ENCODE peak calls at places on chromosomes 3 and 15, in six cellular contexts. One of them, this sample, is unnamed.

GRCh38 chr15:62782100-62782791 is 260.3 kb upstream of the TPM1 start:
- DNase-seq in mammary epithelial cell: peak
- DNase-seq in prostate gland: peak
- DNase-seq in progenitor cell of endocrine pancreas: peak
- DNase-seq in OCI-LY7: peak
- DNase-seq in psoas muscle: peak
- DNase-seq in this sample: peak

GRCh38 chr3:170500462-170500861 is 81.8 kb downstream of the CLDN11 start:
- DNase-seq in mammary epithelial cell: no peak
- DNase-seq in progenitor cell of endocrine pancreas: no peak
- DNase-seq in prostate gland: no peak
- DNase-seq in OCI-LY7: no peak
- DNase-seq in psoas muscle: no peak
- DNase-seq in this sample: no peak

GRCh38 chr3:44125882-44126281 is 115.8 kb upstream of the TOPAZ1 start:
- DNase-seq in progenitor cell of endocrine pancreas: no peak
- DNase-seq in prostate gland: no peak
- DNase-seq in OCI-LY7: no peak
- DNase-seq in mammary epithelial cell: no peak
- DNase-seq in psoas muscle: no peak
- DNase-seq in this sample: no peak

GRCh38 chr15:79089890-79090486 is 592 bp downstream of the RASGRF1 start:
- DNase-seq in prostate gland: no peak
- DNase-seq in mammary epithelial cell: peak
- DNase-seq in progenitor cell of endocrine pancreas: no peak
- DNase-seq in psoas muscle: no peak
- DNase-seq in OCI-LY7: no peak
- DNase-seq in this sample: no peak

GRCh38 chr3:41630017-41630416 is 331.9 kb downstream of the ULK4 start:
- DNase-seq in prostate gland: no peak
- DNase-seq in psoas muscle: no peak
- DNase-seq in mammary epithelial cell: no peak
- DNase-seq in OCI-LY7: no peak
- DNase-seq in progenitor cell of endocrine pancreas: no peak
- DNase-seq in this sample: no peak

GRCh38 chr3:128971421-128971820 is 22.5 kb downstream of the CFAP92 start:
- DNase-seq in psoas muscle: peak
- DNase-seq in mammary epithelial cell: no peak
- DNase-seq in OCI-LY7: no peak
- DNase-seq in progenitor cell of endocrine pancreas: no peak
- DNase-seq in prostate gland: no peak
- DNase-seq in this sample: no peak

GRCh38 chr15:74302821-74303359 is 64.6 kb downstream of the CYP11A1 start:
- DNase-seq in prostate gland: no peak
- DNase-seq in OCI-LY7: peak
- DNase-seq in progenitor cell of endocrine pancreas: peak
- DNase-seq in psoas muscle: no peak
- DNase-seq in mammary epithelial cell: peak
- DNase-seq in this sample: peak

GRCh38 chr3:129506272-129506742 is 22.1 kb upstream of the RHO start:
- DNase-seq in OCI-LY7: no peak
- DNase-seq in prostate gland: no peak
- DNase-seq in psoas muscle: no peak
- DNase-seq in mammary epithelial cell: no peak
- DNase-seq in progenitor cell of endocrine pancreas: no peak
- DNase-seq in this sample: peak

GRCh38 chr15:59313703-59314332 is 58.9 kb downstream of the MYO1E start:
- DNase-seq in mammary epithelial cell: peak
- DNase-seq in OCI-LY7: no peak
- DNase-seq in prostate gland: peak
- DNase-seq in progenitor cell of endocrine pancreas: no peak
- DNase-seq in psoas muscle: peak
- DNase-seq in this sample: peak

GRCh38 chr3:49006591-49007067 is 562 bp upstream of the WDR6 start:
- DNase-seq in mammary epithelial cell: no peak
- DNase-seq in psoas muscle: peak
- DNase-seq in prostate gland: no peak
- DNase-seq in progenitor cell of endocrine pancreas: no peak
- DNase-seq in OCI-LY7: no peak
- DNase-seq in this sample: no peak

GRCh38 chr3:113551821-113552220 is 19.5 kb downstream of the SIDT1 start:
- DNase-seq in OCI-LY7: no peak
- DNase-seq in psoas muscle: no peak
- DNase-seq in mammary epithelial cell: no peak
- DNase-seq in progenitor cell of endocrine pancreas: no peak
- DNase-seq in prostate gland: peak
- DNase-seq in this sample: no peak

GRCh38 chr3:161212892-161213291 is 8.2 kb upstream of the NMD3 start:
- DNase-seq in psoas muscle: no peak
- DNase-seq in prostate gland: no peak
- DNase-seq in mammary epithelial cell: no peak
- DNase-seq in progenitor cell of endocrine pancreas: no peak
- DNase-seq in OCI-LY7: no peak
- DNase-seq in this sample: no peak

GRCh38 chr3:155598671-155599070 is 146.2 kb downstream of the PLCH1 start:
- DNase-seq in mammary epithelial cell: no peak
- DNase-seq in OCI-LY7: no peak
- DNase-seq in psoas muscle: no peak
- DNase-seq in progenitor cell of endocrine pancreas: no peak
- DNase-seq in prostate gland: no peak
- DNase-seq in this sample: no peak

GRCh38 chr3:183895296-183895695 is 10.6 kb upstream of the PARL start:
- DNase-seq in mammary epithelial cell: peak
- DNase-seq in psoas muscle: no peak
- DNase-seq in OCI-LY7: peak
- DNase-seq in prostate gland: peak
- DNase-seq in progenitor cell of endocrine pancreas: no peak
- DNase-seq in this sample: no peak

DNA sequence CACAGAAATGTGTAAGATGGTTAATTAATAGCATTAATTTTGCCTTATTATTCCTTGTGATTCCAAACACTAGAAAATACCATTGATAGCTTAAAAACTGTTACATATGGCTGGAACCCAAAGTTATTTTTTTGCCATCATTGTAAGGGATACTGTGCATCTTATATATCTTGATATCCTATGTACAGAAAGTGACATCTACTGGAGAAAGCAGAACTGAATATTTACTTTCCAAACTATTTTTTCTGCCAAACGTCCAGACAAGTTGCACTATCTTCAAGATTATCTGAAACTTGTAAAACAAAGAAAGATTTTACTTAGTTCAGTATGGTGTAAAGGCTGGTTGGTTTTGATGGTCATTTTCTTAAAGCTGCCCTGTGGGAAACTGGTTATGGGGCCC is 33.3 kb upstream of the MEIS2 start:
- DNase-seq in OCI-LY7: peak
- DNase-seq in mammary epithelial cell: peak
- DNase-seq in progenitor cell of endocrine pancreas: no peak
- DNase-seq in prostate gland: no peak
- DNase-seq in psoas muscle: no peak
- DNase-seq in this sample: no peak
- TF ChIP-seq CTCF in OCI-LY7: peak
- TF ChIP-seq CTCF in mammary epithelial cell: peak
- TF ChIP-seq CTCF in progenitor cell of endocrine pancreas: no peak
- TF ChIP-seq CTCF in prostate gland: peak
- TF ChIP-seq CTCF in psoas muscle: no peak
- TF ChIP-seq CTCF in this sample: peak

DNA sequence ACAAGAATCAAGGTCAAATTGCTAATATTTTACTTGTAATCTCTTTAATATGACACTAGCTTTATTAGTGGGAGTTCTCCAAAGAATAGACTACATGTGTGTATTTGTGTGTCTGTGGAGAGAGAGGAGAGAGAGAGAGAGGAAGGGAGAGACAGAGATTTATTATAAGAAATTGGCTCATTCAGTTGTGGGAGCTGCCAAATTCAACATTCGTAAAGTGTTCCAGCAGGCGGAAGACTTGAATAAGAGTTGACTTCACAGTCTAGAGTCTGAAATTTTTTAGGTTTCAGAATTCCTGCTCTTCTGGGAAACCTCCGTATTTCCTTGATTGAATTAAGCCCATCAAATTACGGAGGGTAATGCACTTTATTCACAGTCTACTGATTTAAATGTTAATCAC is 4.7 kb upstream of the CLDN1 start:
- DNase-seq in OCI-LY7: no peak
- DNase-seq in progenitor cell of endocrine pancreas: no peak
- DNase-seq in prostate gland: peak
- DNase-seq in psoas muscle: no peak
- DNase-seq in mammary epithelial cell: no peak
- DNase-seq in this sample: no peak
- TF ChIP-seq CTCF in OCI-LY7: no peak
- TF ChIP-seq CTCF in progenitor cell of endocrine pancreas: no peak
- TF ChIP-seq CTCF in prostate gland: no peak
- TF ChIP-seq CTCF in psoas muscle: no peak
- TF ChIP-seq CTCF in mammary epithelial cell: peak
- TF ChIP-seq CTCF in this sample: no peak

GRCh38 chr15:98150084-98150483 is 189.6 kb downstream of the ARRDC4 start:
- DNase-seq in OCI-LY7: peak
- DNase-seq in mammary epithelial cell: no peak
- DNase-seq in prostate gland: no peak
- DNase-seq in progenitor cell of endocrine pancreas: no peak
- DNase-seq in psoas muscle: no peak
- DNase-seq in this sample: no peak

GRCh38 chr15:98146031-98146430 is 185.5 kb downstream of the ARRDC4 start:
- DNase-seq in prostate gland: no peak
- DNase-seq in OCI-LY7: no peak
- DNase-seq in progenitor cell of endocrine pancreas: no peak
- DNase-seq in mammary epithelial cell: no peak
- DNase-seq in psoas muscle: no peak
- DNase-seq in this sample: no peak

GRCh38 chr15:98144388-98144787 is 183.9 kb downstream of the ARRDC4 start:
- DNase-seq in progenitor cell of endocrine pancreas: no peak
- DNase-seq in mammary epithelial cell: peak
- DNase-seq in OCI-LY7: no peak
- DNase-seq in prostate gland: no peak
- DNase-seq in psoas muscle: no peak
- DNase-seq in this sample: no peak

GRCh38 chr15:98150531-98150930 is 190.0 kb downstream of the ARRDC4 start:
- DNase-seq in OCI-LY7: peak
- DNase-seq in mammary epithelial cell: no peak
- DNase-seq in psoas muscle: no peak
- DNase-seq in progenitor cell of endocrine pancreas: no peak
- DNase-seq in prostate gland: no peak
- DNase-seq in this sample: no peak

GRCh38 chr15:98147415-98147814 is 186.9 kb downstream of the ARRDC4 start:
- DNase-seq in psoas muscle: no peak
- DNase-seq in mammary epithelial cell: no peak
- DNase-seq in prostate gland: no peak
- DNase-seq in OCI-LY7: peak
- DNase-seq in progenitor cell of endocrine pancreas: no peak
- DNase-seq in this sample: no peak
- TF ChIP-seq CTCF in psoas muscle: no peak
- TF ChIP-seq CTCF in mammary epithelial cell: no peak
- TF ChIP-seq CTCF in prostate gland: no peak
- TF ChIP-seq CTCF in OCI-LY7: no peak
- TF ChIP-seq CTCF in progenitor cell of endocrine pancreas: no peak
- TF ChIP-seq CTCF in this sample: no peak

GRCh38 chr3:179098388-179099077 is 26.9 kb upstream of the ZMAT3 start:
- DNase-seq in mammary epithelial cell: peak
- DNase-seq in prostate gland: no peak
- DNase-seq in OCI-LY7: no peak
- DNase-seq in progenitor cell of endocrine pancreas: no peak
- DNase-seq in psoas muscle: no peak
- DNase-seq in this sample: no peak
- TF ChIP-seq CTCF in mammary epithelial cell: peak
- TF ChIP-seq CTCF in prostate gland: no peak
- TF ChIP-seq CTCF in OCI-LY7: no peak
- TF ChIP-seq CTCF in progenitor cell of endocrine pancreas: no peak
- TF ChIP-seq CTCF in psoas muscle: no peak
- TF ChIP-seq CTCF in this sample: no peak